ENCODE peak calls at places on chromosomes 7 and 10, in five cellular contexts. B is dorsolateral prefrontal cortex; Y is CD8-positive, alpha-beta T cell; M is PC-9; T is endodermal cell. Z is an unnamed sample.

GRCh38 chr7:1382553-1383397 is 76.5 kb downstream of the MICALL2 start:
- DNase-seq in B (no peak), Y (no peak), M (no peak), T (no peak), Z (no peak)

GRCh38 chr10:42960491-42961155 is 116.2 kb upstream of the RET start:
- DNase-seq in B (no peak), Y (no peak), M (peak; percentile 62), T (peak; percentile 81), Z (no peak)

GRCh38 chr10:3415878-3416605 is 243.5 kb upstream of the PITRM1 start:
- DNase-seq in B (no peak), Y (no peak), M (no peak), T (no peak), Z (no peak)

GRCh38 chr7:33692956-33693355 is 212.4 kb upstream of the BMPER start:
- DNase-seq in B (no peak), Y (no peak), M (no peak), T (no peak), Z (peak; percentile 21)

GRCh38 chr10:29880856-29881255 is 178.5 kb downstream of the JCAD start:
- DNase-seq in B (no peak), Y (no peak), M (no peak), T (no peak), Z (no peak)

GRCh38 chr7:128135275-128136214 is 104.3 kb upstream of the LRRC4 start:
- DNase-seq in B (peak; percentile 59), Y (peak; percentile 40), M (peak; percentile 72), T (peak; percentile 88), Z (no peak)

GRCh38 chr10:4018054-4018511 is 233.1 kb upstream of the KLF6 start:
- DNase-seq in B (no peak), Y (no peak), M (no peak), T (no peak), Z (no peak)

GRCh38 chr7:92988941-92989540 is 128.7 kb downstream of the SAMD9 start:
- DNase-seq in B (no peak), Y (no peak), M (no peak), T (no peak), Z (no peak)

GRCh38 chr10:3850999-3851937 is 66.3 kb upstream of the KLF6 start:
- DNase-seq in B (no peak), Y (no peak), M (no peak), T (no peak), Z (no peak)

GRCh38 chr10:109287858-109288257 is 635.5 kb downstream of the XPNPEP1 start:
- DNase-seq in B (no peak), Y (no peak), M (no peak), T (no peak), Z (no peak)

GRCh38 chr7:601573-602340 is 82.1 kb upstream of the PDGFA start:
- DNase-seq in B (no peak), Y (peak; percentile 64), M (no peak), T (no peak), Z (no peak)

GRCh38 chr7:47460251-47460989 is 121.5 kb downstream of the TNS3 start:
- DNase-seq in B (no peak), Y (no peak), M (no peak), T (no peak), Z (no peak)

GRCh38 chr10:42872865-42873435 is 90.4 kb downstream of the BMS1 start:
- DNase-seq in B (no peak), Y (no peak), M (no peak), T (peak; percentile 24), Z (no peak)

GRCh38 chr7:66281678-66282593 is 76.8 kb downstream of the TPST1 start:
- DNase-seq in B (peak; percentile 22), Y (no peak), M (peak; percentile 51), T (no peak), Z (peak; percentile 94)
- H3K4me3 ChIP-seq in B (no peak overlapping the region), Y (no peak overlapping the region), M (no peak overlapping the region), T (no peak overlapping the region), Z (no peak overlapping the region)

GRCh38 chr10:113735913-113736312 is 15.6 kb upstream of the PLEKHS1 start:
- DNase-seq in B (no peak), Y (no peak), M (no peak), T (no peak), Z (no peak)
- TF ChIP-seq CTCF in B (no peak), Y (no peak), M (no peak), T (no peak), Z (no peak)

DNA sequence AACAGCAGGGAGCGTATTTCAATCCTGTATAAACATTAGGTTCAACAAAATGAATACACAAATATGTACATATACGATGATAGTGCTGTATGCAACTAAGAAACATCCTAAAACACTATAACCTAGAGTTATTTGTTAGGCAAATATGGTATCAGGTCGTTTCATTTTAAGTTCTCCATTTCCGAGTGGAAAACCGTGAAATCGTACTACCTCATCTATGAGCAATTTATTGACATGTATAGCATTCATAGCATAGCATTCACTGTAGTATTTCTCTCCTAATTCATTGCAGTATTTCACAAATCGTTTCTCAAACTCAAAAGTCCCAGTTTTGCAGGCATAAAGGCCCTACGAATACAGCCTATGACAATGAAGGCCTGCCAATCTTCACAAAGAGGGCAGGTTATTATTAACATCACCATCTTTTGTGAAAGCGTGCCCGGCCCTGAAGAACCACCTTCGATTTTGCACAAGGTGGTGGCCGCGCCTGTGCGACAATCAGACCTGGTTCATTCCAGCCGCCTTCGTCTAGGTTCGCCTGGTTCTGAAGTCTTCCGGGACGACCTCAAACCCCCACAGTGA is 644 bp downstream of the ATAD1 start:
- DNase-seq in B (no peak), Y (no peak), M (no peak), T (no peak), Z (no peak)
- H3K4me3 ChIP-seq in B (peak overlapping the region; percentile 86), Y (peak overlapping the region; percentile 83), M (peak overlapping the region; percentile 88), T (peak overlapping the region; percentile 99), Z (peak overlapping the region; percentile 76)

DNA sequence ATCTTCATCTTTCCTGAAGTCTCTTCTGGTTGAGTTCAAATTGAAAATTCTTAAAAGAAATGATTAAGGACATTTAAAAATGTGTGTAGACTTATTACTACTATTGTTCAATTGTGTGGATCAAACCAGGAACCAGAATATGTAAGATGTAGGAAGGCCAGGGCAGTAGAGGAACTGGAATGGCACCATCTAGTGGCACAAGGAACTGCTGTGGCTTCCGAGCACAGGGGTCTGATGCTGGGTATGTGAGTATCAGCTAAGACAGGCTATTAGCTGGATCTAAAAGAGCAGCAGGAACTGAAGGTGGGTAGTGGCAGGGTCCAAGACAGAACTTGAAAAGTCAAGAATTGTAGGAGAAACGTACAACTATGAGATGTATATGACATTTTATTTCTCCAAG is 247.3 kb downstream of the SEMA3A start:
- DNase-seq in B (peak; percentile 22), Y (no peak), M (no peak), T (peak; percentile 80), Z (no peak)
- TF ChIP-seq CTCF in B (peak; percentile 71), Y (no peak), M (no peak), T (peak; percentile 91), Z (peak; percentile 51)

DNA sequence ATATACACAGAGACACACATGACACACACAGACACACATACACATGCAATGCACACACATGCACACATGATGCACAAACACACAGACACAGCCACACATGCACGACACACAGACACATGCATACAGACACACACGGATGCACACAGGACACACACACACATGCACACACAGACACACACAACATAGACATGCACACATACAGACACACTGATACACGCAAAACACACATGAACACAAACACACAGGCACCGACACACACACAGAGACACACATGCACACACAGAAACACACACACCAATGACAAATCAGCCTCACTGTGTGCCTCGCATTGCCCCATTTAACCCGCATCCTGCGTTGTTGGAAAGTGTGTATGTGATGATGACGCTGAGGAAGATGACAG is 232.4 kb downstream of the ADARB2 start:
- DNase-seq in B (no peak), Y (no peak), M (no peak), T (no peak), Z (no peak)
- H3K4me3 ChIP-seq in B (no peak overlapping the region), Y (no peak overlapping the region), M (no peak overlapping the region), T (no peak overlapping the region), Z (no peak overlapping the region)

DNA sequence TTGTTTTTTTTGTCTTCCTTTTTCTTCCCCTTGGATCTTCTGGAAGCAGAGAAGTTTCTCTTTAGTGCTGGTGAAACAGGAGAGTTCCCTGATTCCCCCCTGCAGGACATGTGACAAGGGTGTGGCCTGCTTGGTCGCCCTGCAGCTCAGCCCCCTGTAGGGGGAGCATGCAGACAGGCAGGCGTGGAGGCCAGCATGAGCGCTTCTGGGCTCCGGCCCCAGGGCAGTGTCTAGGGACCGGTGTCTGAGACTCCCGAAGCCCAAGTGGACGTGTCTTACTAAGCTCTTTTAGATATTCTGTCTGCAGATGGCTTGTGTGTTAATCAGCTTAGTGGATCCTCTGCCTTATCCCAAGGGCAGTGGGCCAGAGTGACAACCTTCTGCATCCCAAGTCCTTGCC is 26.1 kb downstream of the PRSS58 start:
- DNase-seq in B (no peak), Y (no peak), M (no peak), T (peak; percentile 91), Z (no peak)
- TF ChIP-seq CTCF in B (no peak), Y (no peak), M (no peak), T (peak; percentile 81), Z (no peak)

GRCh38 chr7:27200761-27201230 is 905 bp upstream of the HOXA13 start:
- DNase-seq in B (no peak), Y (no peak), M (no peak), T (peak; percentile 60), Z (no peak)
- H3K4me3 ChIP-seq in B (peak overlapping the region; percentile 18), Y (no peak overlapping the region), M (peak overlapping the region; percentile 66), T (no peak overlapping the region), Z (peak overlapping the region; percentile 78)

Z was measured in AG09309.